ENCODE peak calls at places on chromosomes 2 and 18, in eight cellular contexts. V is HepG2, P is transverse colon, D is HCT116, K is suprapubic skin, T is Panc1, H is breast epithelium, N is sigmoid colon. B is an unnamed sample.

GRCh38 chr18:11587432-11587831 is 22.0 kb upstream of the SLC35G4 start:
- DNase-seq in V (no peak), P (no peak), D (no peak), K (no peak), T (no peak), H (no peak), N (no peak), B (no peak)

GRCh38 chr2:74317696-74318095 is 25.5 kb downstream of the SLC4A5 start:
- DNase-seq in V (no peak), P (no peak), D (no peak), K (no peak), T (no peak), H (no peak), N (no peak), B (peak)

GRCh38 chr2:54839526-54840255 is 116.2 kb downstream of the EML6 start:
- DNase-seq in V (no peak), P (no peak), D (no peak), K (no peak), T (no peak), H (no peak), N (no peak), B (no peak)

GRCh38 chr2:33785201-33786106 is 186.4 kb upstream of the FAM98A start:
- DNase-seq in V (no peak), P (no peak), D (no peak), K (no peak), T (no peak), H (no peak), N (no peak), B (no peak)

GRCh38 chr2:222973237-222973636 is 78.8 kb upstream of the KCNE4 start:
- DNase-seq in V (no peak), P (no peak), D (no peak), K (no peak), T (no peak), H (no peak), N (no peak), B (no peak)

GRCh38 chr2:240205348-240205747 is 64.9 kb upstream of the OTOS start:
- DNase-seq in V (no peak), P (no peak), D (no peak), K (peak), T (peak), H (no peak), N (peak), B (no peak)

GRCh38 chr2:225630824-225631533 is 231.5 kb downstream of the NYAP2 start:
- DNase-seq in V (no peak), P (no peak), D (no peak), K (no peak), T (no peak), H (no peak), N (no peak), B (no peak)

GRCh38 chr2:172340394-172340793 is 87.0 kb upstream of the ITGA6 start:
- DNase-seq in V (no peak), P (no peak), D (no peak), K (no peak), T (no peak), H (no peak), N (no peak), B (no peak)

GRCh38 chr18:8554354-8554753 is 54.9 kb upstream of the RAB12 start:
- DNase-seq in V (no peak), P (no peak), D (no peak), K (no peak), T (no peak), H (no peak), N (no peak), B (no peak)
- H3K4me3 ChIP-seq in V (no peak), P (no peak), D (no peak), K (no peak), T (no peak), H (no peak), N (no peak), B (no peak)

DNA sequence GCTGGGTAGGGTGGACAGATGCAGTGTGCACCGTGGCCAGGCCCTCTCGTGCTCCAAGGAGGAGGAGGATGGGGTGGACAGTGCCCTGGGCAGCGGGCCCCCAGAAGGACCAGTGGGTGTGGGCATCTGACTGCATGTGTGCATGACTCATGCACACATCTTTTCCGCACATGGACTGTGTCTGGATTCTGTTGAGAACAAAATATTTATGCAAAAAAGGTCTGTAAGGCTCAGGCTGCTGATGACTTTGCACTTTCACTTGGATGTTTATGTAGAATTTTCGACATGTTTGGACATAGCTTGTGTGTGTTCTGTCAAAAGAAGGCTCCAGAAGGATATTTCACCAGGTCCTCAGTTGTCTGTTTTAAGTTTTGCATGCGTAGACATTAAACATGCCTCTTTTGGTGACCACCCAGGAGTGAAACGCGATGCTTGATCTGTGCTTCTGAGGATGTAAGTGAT is 45.6 kb downstream of the MTCL1 start:
- DNase-seq in V (no peak), P (peak), D (no peak), K (no peak), T (no peak), H (no peak), N (peak), B (no peak)
- TF ChIP-seq POLR2AphosphoS5 in V (no peak), P (peak), D (no peak), K (no peak), T (no peak), H (no peak), N (peak), B (peak)

GRCh38 chr18:59388817-59389216 is 29.8 kb upstream of the LMAN1 start:
- DNase-seq in V (no peak), P (no peak), D (no peak), K (no peak), T (no peak), H (no peak), N (no peak), B (no peak)
- H3K4me3 ChIP-seq in V (no peak), P (no peak), D (no peak), K (no peak), T (no peak), H (no peak), N (no peak), B (no peak)

GRCh38 chr2:108583903-108584520 is 49.7 kb downstream of the LIMS1 start:
- DNase-seq in V (peak), P (peak), D (no peak), K (no peak), T (no peak), H (peak), N (peak), B (peak)

GRCh38 chr2:108586631-108587030 is 52.4 kb downstream of the LIMS1 start:
- DNase-seq in V (no peak), P (no peak), D (no peak), K (no peak), T (no peak), H (no peak), N (no peak), B (no peak)

GRCh38 chr2:108586116-108586515 is 51.8 kb downstream of the LIMS1 start:
- DNase-seq in V (no peak), P (no peak), D (no peak), K (no peak), T (no peak), H (no peak), N (no peak), B (no peak)

GRCh38 chr2:108587621-108588020 is 53.4 kb downstream of the LIMS1 start:
- DNase-seq in V (no peak), P (no peak), D (no peak), K (no peak), T (no peak), H (no peak), N (peak), B (no peak)

GRCh38 chr2:108585446-108585845 is 51.2 kb downstream of the LIMS1 start:
- DNase-seq in V (no peak), P (no peak), D (no peak), K (no peak), T (no peak), H (no peak), N (no peak), B (no peak)
- TF ChIP-seq POLR2AphosphoS5 in V (no peak), P (no peak), D (no peak), K (no peak), T (no peak), H (no peak), N (no peak), B (no peak)

B was measured in stomach.